ENCODE peak calls at places on chromosomes 2 and 18, in nine cellular contexts. R, C, K, Y, O, L, E, B and U are unnamed samples.

GRCh38 chr2:38146917-38147307 is 71.0 kb upstream of the CYP1B1 start:
- DNase-seq in R (peak; percentile 27), C (no peak), K (peak; percentile 65), Y (peak; percentile 77), O (no peak), L (peak; percentile 74), E (peak; percentile 30), B (peak; percentile 79), U (no peak)

GRCh38 chr2:8860239-8860638 is 22.8 kb upstream of the KIDINS220 start:
- DNase-seq in R (no peak), C (no peak), K (no peak), Y (no peak), O (no peak), L (no peak), E (no peak), B (no peak), U (no peak)

GRCh38 chr2:197107291-197108269 is 181.1 kb upstream of the PGAP1 start:
- DNase-seq in R (no peak), C (no peak), K (no peak), Y (peak; percentile 12), O (no peak), L (no peak), E (peak; percentile 40), B (no peak), U (no peak)

GRCh38 chr2:102942098-102942497 is 180.3 kb downstream of the TMEM182 start:
- DNase-seq in R (no peak), C (no peak), K (no peak), Y (no peak), O (no peak), L (no peak), E (no peak), B (no peak), U (no peak)

GRCh38 chr2:34578641-34579040 is 979.5 kb upstream of the FAM98A start:
- DNase-seq in R (no peak), C (no peak), K (no peak), Y (no peak), O (no peak), L (no peak), E (no peak), B (no peak), U (no peak)

GRCh38 chr18:53070706-53071105 is 730.7 kb downstream of the DCC start:
- DNase-seq in R (no peak), C (no peak), K (no peak), Y (no peak), O (no peak), L (no peak), E (no peak), B (no peak), U (no peak)

GRCh38 chr2:213455316-213456008 is 171.2 kb downstream of the SPAG16 start:
- DNase-seq in R (no peak), C (no peak), K (no peak), Y (no peak), O (no peak), L (no peak), E (peak; percentile 7), B (peak; percentile 23), U (no peak)

GRCh38 chr2:48543895-48544294 is 13.9 kb downstream of the STON1 start:
- DNase-seq in R (no peak), C (no peak), K (no peak), Y (no peak), O (no peak), L (no peak), E (no peak), B (no peak), U (no peak)

GRCh38 chr2:223957092-223957851 is at the start of gene MRPL44:
- DNase-seq in R (peak; percentile 93), C (peak; percentile 99), K (peak; percentile 92), Y (peak; percentile 95), O (peak; percentile 100), L (peak; percentile 90), E (peak; percentile 98), B (peak; percentile 89), U (peak; percentile 99)

GRCh38 chr2:132760405-132760804 is 90.4 kb upstream of the LYPD1 start:
- DNase-seq in R (no peak), C (no peak), K (no peak), Y (no peak), O (no peak), L (no peak), E (no peak), B (no peak), U (no peak)

GRCh38 chr2:197378494-197378972 is 56.3 kb downstream of the SF3B1 start:
- DNase-seq in R (peak; percentile 81), C (peak; percentile 51), K (no peak), Y (peak; percentile 36), O (no peak), L (peak; percentile 58), E (peak; percentile 83), B (peak; percentile 37), U (no peak)

GRCh38 chr18:6414723-6415362 is at the start of gene L3MBTL4:
- DNase-seq in R (peak; percentile 87), C (peak; percentile 69), K (no peak), Y (no peak), O (peak; percentile 89), L (no peak), E (peak; percentile 63), B (no peak), U (peak; percentile 93)
- TF ChIP-seq POLR2AphosphoS5 in R (no peak), C (no peak), K (no peak), Y (no peak), O (no peak), L (no peak), E (no peak), B (no peak), U (no peak)

GRCh38 chr2:10123281-10123680 is 742 bp downstream of the RRM2 start:
- DNase-seq in R (peak; percentile 19), C (no peak), K (no peak), Y (no peak), O (peak; percentile 70), L (no peak), E (no peak), B (no peak), U (no peak)

GRCh38 chr2:10120938-10121574 is 1.5 kb upstream of the RRM2 start:
- DNase-seq in R (no peak), C (no peak), K (no peak), Y (no peak), O (peak; percentile 0), L (no peak), E (no peak), B (no peak), U (no peak)

GRCh38 chr2:10124538-10125045 is 2.1 kb downstream of the RRM2 start:
- DNase-seq in R (no peak), C (no peak), K (no peak), Y (peak; percentile 69), O (peak; percentile 13), L (no peak), E (peak; percentile 78), B (no peak), U (no peak)

GRCh38 chr2:10120158-10120937 is 2.2 kb upstream of the RRM2 start:
- DNase-seq in R (peak; percentile 98), C (peak; percentile 98), K (peak; percentile 94), Y (peak; percentile 80), O (peak; percentile 98), L (peak; percentile 96), E (peak; percentile 98), B (peak; percentile 90), U (peak; percentile 98)

DNA sequence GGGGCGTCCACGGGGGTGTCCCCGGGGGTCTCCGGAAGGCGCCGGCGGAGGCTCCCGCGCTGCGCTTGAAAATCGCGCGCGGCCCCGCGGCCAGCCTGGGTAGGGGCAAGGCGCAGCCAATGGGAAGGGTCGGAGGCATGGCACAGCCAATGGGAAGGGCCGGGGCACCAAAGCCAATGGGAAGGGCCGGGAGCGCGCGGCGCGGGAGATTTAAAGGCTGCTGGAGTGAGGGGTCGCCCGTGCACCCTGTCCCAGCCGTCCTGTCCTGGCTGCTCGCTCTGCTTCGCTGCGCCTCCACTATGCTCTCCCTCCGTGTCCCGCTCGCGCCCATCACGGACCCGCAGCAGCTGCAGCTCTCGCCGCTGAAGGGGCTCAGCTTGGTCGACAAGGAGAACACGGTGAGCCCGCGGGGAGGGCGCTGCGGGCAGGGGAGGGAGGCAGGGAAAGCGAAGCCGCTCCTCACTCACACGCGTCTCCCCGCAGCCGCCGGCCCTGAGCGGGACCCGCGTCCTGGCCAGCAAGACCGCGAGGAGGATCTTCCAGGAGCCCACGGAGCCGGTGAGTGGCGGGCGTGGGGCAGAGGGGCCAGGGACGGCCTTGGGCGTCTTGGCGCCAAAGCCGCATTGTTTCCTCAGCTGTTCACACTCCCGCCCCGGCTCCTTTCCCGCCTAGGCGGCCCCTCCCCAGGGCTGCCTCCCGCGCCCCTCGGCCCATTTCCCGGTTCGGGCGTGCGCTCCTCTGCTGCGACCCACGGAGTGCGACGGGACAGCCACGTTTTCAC is at the start of gene RRM2:
- DNase-seq in R (peak; percentile 99), C (peak; percentile 93), K (peak; percentile 84), Y (peak; percentile 88), O (peak; percentile 94), L (peak; percentile 98), E (peak; percentile 97), B (peak; percentile 91), U (peak; percentile 95)
- TF ChIP-seq POLR2AphosphoS5 in R (peak; percentile 97), C (no peak), K (peak; percentile 99), Y (peak; percentile 90), O (peak; percentile 77), L (peak; percentile 96), E (peak; percentile 99), B (peak; percentile 98), U (peak; percentile 44)

DNA sequence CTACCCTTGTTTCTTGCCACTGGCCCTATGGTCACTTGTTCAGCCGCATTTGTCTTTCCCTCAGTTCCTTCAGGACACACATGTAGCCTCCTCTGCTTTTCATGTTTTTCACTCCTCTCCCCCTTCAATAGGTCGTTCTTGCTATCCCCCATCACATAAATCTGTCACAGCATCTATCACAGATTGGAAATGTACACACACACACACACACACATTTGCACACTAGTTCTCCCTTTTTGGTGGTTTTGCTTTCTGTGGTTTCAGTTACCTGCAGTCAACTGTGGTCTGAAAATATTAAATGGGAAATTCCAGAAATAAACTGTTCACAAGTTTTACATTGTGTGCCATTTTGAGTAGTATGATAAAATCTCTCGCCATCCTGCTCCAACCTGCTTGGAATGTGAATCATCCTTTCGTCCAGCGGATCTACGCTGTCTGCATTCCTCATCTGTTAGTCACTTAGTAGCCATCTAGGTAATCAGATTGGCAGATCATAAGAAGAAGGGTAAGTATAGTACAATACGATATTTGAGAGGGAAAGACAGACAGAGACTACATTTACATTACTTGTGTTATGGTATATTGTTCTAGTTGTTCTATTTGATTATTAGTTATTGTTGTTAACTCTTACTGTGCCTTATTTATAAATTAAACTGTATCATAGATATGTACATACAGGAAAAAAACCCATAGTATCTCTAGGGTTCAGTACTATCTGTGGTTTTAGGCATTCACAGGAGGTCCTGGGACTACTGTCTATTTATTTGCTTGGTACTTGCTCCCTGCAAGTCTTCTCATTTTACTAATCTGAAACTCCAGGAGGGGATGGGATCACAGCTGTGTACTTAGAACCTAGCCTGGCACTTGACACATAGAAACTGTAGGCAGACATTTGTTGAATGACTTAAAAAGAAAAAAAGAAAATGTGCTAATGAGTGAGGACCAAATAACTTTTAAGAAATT is 86.1 kb upstream of the PNPT1 start:
- DNase-seq in R (no peak), C (no peak), K (no peak), Y (peak; percentile 93), O (no peak), L (no peak), E (no peak), B (peak; percentile 68), U (no peak)
- TF ChIP-seq POLR2AphosphoS5 in R (peak; percentile 50), C (no peak), K (no peak), Y (peak; percentile 85), O (no peak), L (no peak), E (no peak), B (no peak), U (no peak)

DNA sequence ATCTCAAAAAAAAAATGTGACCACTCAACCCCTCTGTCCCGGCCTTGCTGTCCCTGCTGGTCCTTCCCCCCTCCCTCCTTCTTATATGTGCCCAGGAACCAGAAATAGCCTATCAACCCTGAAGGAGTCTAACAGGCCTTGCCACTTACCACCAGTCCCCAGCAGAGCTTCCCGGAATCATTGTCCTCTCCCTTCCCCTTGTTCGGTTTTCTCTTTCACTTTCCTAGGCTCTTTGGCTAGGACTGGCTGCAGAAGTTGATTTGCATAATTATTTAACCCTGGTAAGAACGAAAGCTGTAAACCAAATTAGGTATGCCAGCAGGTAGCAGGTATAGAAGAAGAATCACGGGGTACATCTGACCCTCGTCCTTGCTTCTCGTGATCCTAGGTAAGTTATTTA is 72.6 kb upstream of the ZNF532 start:
- DNase-seq in R (no peak), C (peak; percentile 33), K (no peak), Y (no peak), O (no peak), L (no peak), E (no peak), B (no peak), U (no peak)
- TF ChIP-seq POLR2AphosphoS5 in R (no peak), C (no peak), K (no peak), Y (no peak), O (no peak), L (no peak), E (no peak), B (no peak), U (no peak)